ENCODE peak calls at places on chromosome 13, in six cellular contexts. One of them, this sample, is unnamed.

GRCh38 chr13:71587778-71588177 is 279.2 kb downstream of the DACH1 start:
- DNase-seq in heart right ventricle: no peak
- DNase-seq in psoas muscle: no peak
- DNase-seq in fibroblast of lung: no peak
- DNase-seq in tibial nerve: no peak
- DNase-seq in neuronal stem cell: no peak
- DNase-seq in this sample: no peak

GRCh38 chr13:100788540-100788939 is 113.9 kb upstream of the TMTC4 start:
- DNase-seq in neuronal stem cell: no peak
- DNase-seq in heart right ventricle: no peak
- DNase-seq in fibroblast of lung: no peak
- DNase-seq in tibial nerve: no peak
- DNase-seq in psoas muscle: no peak
- DNase-seq in this sample: no peak

GRCh38 chr13:21012841-21013681 is 48.3 kb downstream of the LATS2 start:
- DNase-seq in tibial nerve: no peak
- DNase-seq in neuronal stem cell: no peak
- DNase-seq in heart right ventricle: no peak
- DNase-seq in psoas muscle: no peak
- DNase-seq in fibroblast of lung: peak; percentile 49
- DNase-seq in this sample: no peak

GRCh38 chr13:38941353-38941945 is 49.2 kb downstream of the STOML3 start:
- DNase-seq in tibial nerve: no peak
- DNase-seq in heart right ventricle: no peak
- DNase-seq in fibroblast of lung: no peak
- DNase-seq in psoas muscle: no peak
- DNase-seq in neuronal stem cell: no peak
- DNase-seq in this sample: no peak

GRCh38 chr13:88294368-88294767 is 623.2 kb downstream of the SLITRK5 start:
- DNase-seq in tibial nerve: no peak
- DNase-seq in fibroblast of lung: no peak
- DNase-seq in neuronal stem cell: no peak
- DNase-seq in heart right ventricle: no peak
- DNase-seq in psoas muscle: no peak
- DNase-seq in this sample: no peak

GRCh38 chr13:98195054-98195791 is 18.2 kb upstream of the RNF113B start:
- DNase-seq in heart right ventricle: no peak
- DNase-seq in fibroblast of lung: no peak
- DNase-seq in psoas muscle: no peak
- DNase-seq in neuronal stem cell: no peak
- DNase-seq in tibial nerve: no peak
- DNase-seq in this sample: no peak

GRCh38 chr13:102310691-102311432 is 91.0 kb downstream of the FGF14 start:
- DNase-seq in neuronal stem cell: no peak
- DNase-seq in tibial nerve: peak; percentile 24
- DNase-seq in psoas muscle: peak; percentile 70
- DNase-seq in heart right ventricle: no peak
- DNase-seq in fibroblast of lung: no peak
- DNase-seq in this sample: no peak

GRCh38 chr13:87820221-87820620 is 149.1 kb downstream of the SLITRK5 start:
- DNase-seq in heart right ventricle: no peak
- DNase-seq in tibial nerve: no peak
- DNase-seq in psoas muscle: no peak
- DNase-seq in neuronal stem cell: no peak
- DNase-seq in fibroblast of lung: no peak
- DNase-seq in this sample: no peak

GRCh38 chr13:100941811-100942361 is 267.3 kb upstream of the TMTC4 start:
- DNase-seq in tibial nerve: no peak
- DNase-seq in fibroblast of lung: peak; percentile 30
- DNase-seq in heart right ventricle: no peak
- DNase-seq in psoas muscle: no peak
- DNase-seq in neuronal stem cell: no peak
- DNase-seq in this sample: no peak

GRCh38 chr13:103833453-103833852 is 767.2 kb upstream of the SLC10A2 start:
- DNase-seq in psoas muscle: no peak
- DNase-seq in heart right ventricle: no peak
- DNase-seq in neuronal stem cell: no peak
- DNase-seq in tibial nerve: no peak
- DNase-seq in fibroblast of lung: no peak
- DNase-seq in this sample: no peak
- H3K4me3 ChIP-seq in psoas muscle: no peak overlapping the region
- H3K4me3 ChIP-seq in heart right ventricle: no peak overlapping the region
- H3K4me3 ChIP-seq in neuronal stem cell: no peak overlapping the region
- H3K4me3 ChIP-seq in tibial nerve: no peak overlapping the region
- H3K4me3 ChIP-seq in fibroblast of lung: no peak overlapping the region
- H3K4me3 ChIP-seq in this sample: no peak overlapping the region

DNA sequence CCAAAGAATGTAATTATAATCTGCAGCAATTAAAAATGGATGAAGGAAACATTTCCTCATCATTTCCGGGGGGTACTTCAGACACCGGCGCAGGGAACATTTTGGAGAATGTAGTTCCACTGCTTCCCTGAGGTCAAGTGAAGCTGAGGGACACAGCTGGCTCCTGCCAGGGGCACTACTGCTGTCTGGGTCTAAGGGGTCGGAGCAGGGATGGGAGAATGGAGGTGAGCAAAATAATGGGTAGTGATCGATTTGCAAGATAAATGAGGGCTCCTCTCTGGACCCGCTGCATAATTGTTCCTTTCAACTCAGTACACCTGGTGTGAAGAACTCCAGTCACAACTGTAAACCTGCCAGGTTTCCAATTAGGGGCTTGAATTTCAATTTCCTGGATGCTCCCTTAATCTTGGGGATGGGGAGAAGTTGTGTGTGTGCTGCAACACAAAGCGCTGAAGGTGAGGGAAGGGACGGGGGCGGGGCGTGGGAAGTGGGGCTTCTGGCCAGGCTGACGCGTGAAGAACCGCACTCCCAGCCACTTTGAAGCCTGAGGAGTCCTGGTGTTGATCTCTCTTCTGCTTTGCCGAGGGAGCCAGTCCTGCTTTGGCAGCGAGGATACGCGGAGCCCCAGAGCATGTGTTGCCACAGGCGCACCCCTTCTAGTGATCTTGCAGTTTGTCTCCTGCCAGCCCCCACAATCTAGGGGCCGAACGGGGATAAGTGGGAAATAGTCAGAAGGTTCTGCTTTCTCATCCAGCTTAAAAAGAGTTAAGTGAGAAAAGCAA is 57.9 kb upstream of the PCDH8 start:
- DNase-seq in heart right ventricle: no peak
- DNase-seq in neuronal stem cell: no peak
- DNase-seq in tibial nerve: no peak
- DNase-seq in fibroblast of lung: no peak
- DNase-seq in psoas muscle: no peak
- DNase-seq in this sample: peak; percentile 22
- H3K27me3 ChIP-seq in heart right ventricle: peaks cover 31% of the 10 kb centered on the region
- H3K27me3 ChIP-seq in neuronal stem cell: no peaks in the 10 kb centered on the region
- H3K27me3 ChIP-seq in tibial nerve: no peaks in the 10 kb centered on the region
- H3K27me3 ChIP-seq in fibroblast of lung: no peaks in the 10 kb centered on the region
- H3K27me3 ChIP-seq in psoas muscle: peaks cover 2% of the 10 kb centered on the region
- H3K27me3 ChIP-seq in this sample: no peaks in the 10 kb centered on the region

DNA sequence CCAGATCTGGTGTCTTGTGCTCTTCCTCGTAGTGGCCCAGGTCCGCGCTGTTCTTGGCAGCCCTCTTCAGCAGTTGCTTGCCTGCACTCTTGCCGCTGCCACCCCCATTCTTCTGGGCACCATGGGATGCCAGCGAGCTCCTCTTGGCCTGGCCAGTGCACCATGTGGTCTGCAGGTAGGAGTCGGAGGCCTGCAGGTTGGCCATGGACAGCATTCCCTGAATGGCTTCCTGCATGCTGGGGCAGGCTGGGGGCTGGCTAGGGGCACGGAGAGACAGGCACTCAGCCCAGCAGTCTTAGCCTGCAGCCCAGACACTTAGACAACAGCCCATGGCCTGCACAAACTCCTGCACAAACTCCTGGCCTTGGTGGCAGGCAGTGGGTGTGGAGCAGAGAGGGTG is 234.9 kb downstream of the TUBA3C start:
- DNase-seq in fibroblast of lung: no peak
- DNase-seq in heart right ventricle: no peak
- DNase-seq in neuronal stem cell: no peak
- DNase-seq in tibial nerve: no peak
- DNase-seq in psoas muscle: no peak
- DNase-seq in this sample: no peak
- H3K9me3 ChIP-seq in fibroblast of lung: no peaks in the 10 kb centered on the region
- H3K9me3 ChIP-seq in heart right ventricle: no peaks in the 10 kb centered on the region
- H3K9me3 ChIP-seq in neuronal stem cell: peaks cover 61% of the 10 kb centered on the region
- H3K9me3 ChIP-seq in tibial nerve: no peaks in the 10 kb centered on the region
- H3K9me3 ChIP-seq in psoas muscle: no peaks in the 10 kb centered on the region
- H3K9me3 ChIP-seq in this sample: peaks cover 19% of the 10 kb centered on the region

GRCh38 chr13:50378513-50378970 is 363.3 kb downstream of the KCNRG start:
- DNase-seq in tibial nerve: no peak
- DNase-seq in neuronal stem cell: no peak
- DNase-seq in heart right ventricle: no peak
- DNase-seq in psoas muscle: no peak
- DNase-seq in fibroblast of lung: no peak
- DNase-seq in this sample: no peak

GRCh38 chr13:50374517-50374916 is 359.3 kb downstream of the KCNRG start:
- DNase-seq in fibroblast of lung: no peak
- DNase-seq in heart right ventricle: no peak
- DNase-seq in tibial nerve: no peak
- DNase-seq in psoas muscle: no peak
- DNase-seq in neuronal stem cell: no peak
- DNase-seq in this sample: no peak

GRCh38 chr13:50377726-50378270 is 362.6 kb downstream of the KCNRG start:
- DNase-seq in tibial nerve: no peak
- DNase-seq in heart right ventricle: no peak
- DNase-seq in fibroblast of lung: no peak
- DNase-seq in psoas muscle: no peak
- DNase-seq in neuronal stem cell: no peak
- DNase-seq in this sample: no peak

GRCh38 chr13:50376895-50377575 is 361.8 kb downstream of the KCNRG start:
- DNase-seq in heart right ventricle: no peak
- DNase-seq in tibial nerve: no peak
- DNase-seq in neuronal stem cell: no peak
- DNase-seq in psoas muscle: no peak
- DNase-seq in fibroblast of lung: no peak
- DNase-seq in this sample: no peak

DNA sequence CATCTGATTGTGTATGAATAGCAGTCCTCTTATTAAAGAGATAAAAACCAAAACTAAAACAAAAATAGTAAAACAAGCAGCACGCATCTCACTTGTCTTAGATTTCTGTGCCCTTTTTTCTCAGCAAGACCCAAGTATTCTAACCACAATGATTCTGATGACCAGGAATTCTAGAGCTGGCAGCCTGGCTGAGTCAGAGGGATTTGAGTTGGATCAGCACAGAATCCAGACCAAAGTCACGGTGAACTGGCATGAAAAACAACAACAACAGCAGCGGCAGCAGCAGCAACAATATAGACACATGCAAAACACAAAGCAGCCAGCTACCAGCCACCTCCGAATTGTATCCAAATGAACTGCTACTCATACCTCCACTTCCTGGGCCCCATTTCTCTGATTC is 360.5 kb downstream of the KCNRG start:
- DNase-seq in fibroblast of lung: peak; percentile 90
- DNase-seq in psoas muscle: no peak
- DNase-seq in neuronal stem cell: no peak
- DNase-seq in tibial nerve: no peak
- DNase-seq in heart right ventricle: no peak
- DNase-seq in this sample: no peak
- H3K4me3 ChIP-seq in fibroblast of lung: no peak overlapping the region
- H3K4me3 ChIP-seq in psoas muscle: no peak overlapping the region
- H3K4me3 ChIP-seq in neuronal stem cell: no peak overlapping the region
- H3K4me3 ChIP-seq in tibial nerve: no peak overlapping the region
- H3K4me3 ChIP-seq in heart right ventricle: no peak overlapping the region
- H3K4me3 ChIP-seq in this sample: no peak overlapping the region

GRCh38 chr13:91498298-91498697 is 99.9 kb downstream of the GPC5 start:
- DNase-seq in heart right ventricle: no peak
- DNase-seq in psoas muscle: no peak
- DNase-seq in neuronal stem cell: no peak
- DNase-seq in tibial nerve: no peak
- DNase-seq in fibroblast of lung: no peak
- DNase-seq in this sample: no peak

GRCh38 chr13:91510058-91510457 is 111.6 kb downstream of the GPC5 start:
- DNase-seq in neuronal stem cell: no peak
- DNase-seq in heart right ventricle: no peak
- DNase-seq in fibroblast of lung: no peak
- DNase-seq in tibial nerve: no peak
- DNase-seq in psoas muscle: no peak
- DNase-seq in this sample: no peak

GRCh38 chr13:91506759-91507158 is 108.3 kb downstream of the GPC5 start:
- DNase-seq in heart right ventricle: no peak
- DNase-seq in tibial nerve: no peak
- DNase-seq in fibroblast of lung: no peak
- DNase-seq in neuronal stem cell: no peak
- DNase-seq in psoas muscle: no peak
- DNase-seq in this sample: no peak

DNA sequence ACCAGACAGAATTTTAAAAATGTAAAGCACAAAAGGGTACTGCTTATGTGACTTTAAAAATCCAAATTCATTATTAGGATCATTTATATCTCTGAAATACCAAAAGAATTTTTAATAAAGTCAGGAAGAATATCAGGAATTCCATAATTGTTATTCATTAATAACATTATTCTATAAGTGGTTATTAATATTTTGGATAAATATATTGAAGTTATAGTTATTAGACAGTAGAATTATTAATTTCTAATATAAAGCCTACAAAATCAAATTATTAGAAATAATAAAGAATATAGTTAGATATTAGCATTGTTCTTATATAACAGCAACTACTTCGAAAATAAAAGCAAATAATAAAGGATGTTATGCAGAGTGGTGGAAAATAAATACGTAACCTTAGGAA is 105.8 kb downstream of the GPC5 start:
- DNase-seq in heart right ventricle: no peak
- DNase-seq in fibroblast of lung: no peak
- DNase-seq in neuronal stem cell: no peak
- DNase-seq in psoas muscle: no peak
- DNase-seq in tibial nerve: no peak
- DNase-seq in this sample: no peak
- H3K27me3 ChIP-seq in heart right ventricle: no peaks in the 10 kb centered on the region
- H3K27me3 ChIP-seq in fibroblast of lung: no peaks in the 10 kb centered on the region
- H3K27me3 ChIP-seq in neuronal stem cell: no peaks in the 10 kb centered on the region
- H3K27me3 ChIP-seq in psoas muscle: no peaks in the 10 kb centered on the region
- H3K27me3 ChIP-seq in tibial nerve: no peaks in the 10 kb centered on the region
- H3K27me3 ChIP-seq in this sample: no peaks in the 10 kb centered on the region

GRCh38 chr13:36480726-36481485 is 48.6 kb downstream of the CCNA1 start:
- DNase-seq in fibroblast of lung: no peak
- DNase-seq in heart right ventricle: no peak
- DNase-seq in tibial nerve: no peak
- DNase-seq in neuronal stem cell: no peak
- DNase-seq in psoas muscle: no peak
- DNase-seq in this sample: no peak

GRCh38 chr13:36475468-36475867 is 43.2 kb downstream of the CCNA1 start:
- DNase-seq in heart right ventricle: no peak
- DNase-seq in tibial nerve: no peak
- DNase-seq in fibroblast of lung: peak; percentile 5
- DNase-seq in psoas muscle: no peak
- DNase-seq in neuronal stem cell: no peak
- DNase-seq in this sample: no peak

GRCh38 chr13:36476661-36477060 is 44.4 kb downstream of the CCNA1 start:
- DNase-seq in fibroblast of lung: peak; percentile 28
- DNase-seq in tibial nerve: no peak
- DNase-seq in heart right ventricle: no peak
- DNase-seq in neuronal stem cell: no peak
- DNase-seq in psoas muscle: no peak
- DNase-seq in this sample: no peak
- H3K9me3 ChIP-seq in fibroblast of lung: no peaks in the 10 kb centered on the region
- H3K9me3 ChIP-seq in tibial nerve: peaks cover 41% of the 10 kb centered on the region
- H3K9me3 ChIP-seq in heart right ventricle: peaks cover 32% of the 10 kb centered on the region
- H3K9me3 ChIP-seq in neuronal stem cell: peaks cover 2% of the 10 kb centered on the region
- H3K9me3 ChIP-seq in psoas muscle: no peaks in the 10 kb centered on the region
- H3K9me3 ChIP-seq in this sample: no peaks in the 10 kb centered on the region